ENCODE peak calls at places on chromosome 12, in seven cellular contexts. G is CD4-positive, alpha-beta T cell; Q is cardiac fibroblast; F is Panc1; X is activated B cell treated with CpG ODN at 0.5 μM for 24 hours; V is fibroblast of pulmonary artery; S is nephron progenitor cell. Z is an unnamed sample.
A peak's percentile ranks its signal among the peaks of the same experiment; 100 is the strongest.

GRCh38 chr12:20950248-20950647 is 139.7 kb downstream of the SLCO1B3 start:
- DNase-seq in G (no peak), Q (peak; percentile 16), F (peak; percentile 7), X (no peak), V (peak; percentile 37), S (no peak), Z (peak; percentile 4)

GRCh38 chr12:94725375-94726168 is 75.2 kb upstream of the TMCC3 start:
- DNase-seq in G (no peak), Q (peak; percentile 78), F (no peak), X (no peak), V (peak; percentile 75), S (no peak), Z (peak; percentile 24)

GRCh38 chr12:90065301-90065801 is 356.7 kb upstream of the ATP2B1 start:
- DNase-seq in G (no peak), Q (no peak), F (no peak), X (no peak), V (no peak), S (no peak), Z (no peak)

GRCh38 chr12:128933039-128933438 is 79.8 kb downstream of the GLT1D1 start:
- DNase-seq in G (no peak), Q (no peak), F (no peak), X (no peak), V (no peak), S (no peak), Z (no peak)

GRCh38 chr12:96257550-96258392 is 63.6 kb downstream of the ELK3 start:
- DNase-seq in G (no peak), Q (no peak), F (no peak), X (no peak), V (peak; percentile 38), S (no peak), Z (no peak)

GRCh38 chr12:124053855-124054254 is 80.8 kb downstream of the ZNF664 start:
- DNase-seq in G (no peak), Q (peak; percentile 88), F (no peak), X (no peak), V (peak; percentile 85), S (peak; percentile 50), Z (peak; percentile 32)

GRCh38 chr12:128583453-128583852 is 240.3 kb downstream of the SLC15A4 start:
- DNase-seq in G (no peak), Q (no peak), F (no peak), X (no peak), V (no peak), S (no peak), Z (no peak)

GRCh38 chr12:25653487-25654175 is 100.5 kb upstream of the LMNTD1 start:
- DNase-seq in G (no peak), Q (peak; percentile 6), F (no peak), X (no peak), V (no peak), S (no peak), Z (no peak)

GRCh38 chr12:115322275-115322674 is 638.3 kb upstream of the TBX3 start:
- DNase-seq in G (no peak), Q (peak; percentile 29), F (no peak), X (no peak), V (peak; percentile 34), S (no peak), Z (peak; percentile 25)

GRCh38 chr12:8712572-8712971 is 14.8 kb downstream of the RIMKLB start:
- DNase-seq in G (no peak), Q (no peak), F (no peak), X (no peak), V (no peak), S (no peak), Z (no peak)

GRCh38 chr12:131112690-131113290 is 159.1 kb downstream of the ADGRD1 start:
- DNase-seq in G (no peak), Q (no peak), F (no peak), X (no peak), V (no peak), S (no peak), Z (no peak)

GRCh38 chr12:49945394-49946080 is 5.0 kb upstream of the AQP2 start:
- DNase-seq in G (peak; percentile 82), Q (peak; percentile 86), F (peak; percentile 61), X (peak; percentile 67), V (peak; percentile 80), S (peak; percentile 90), Z (peak; percentile 89)

GRCh38 chr12:19894049-19894448 is 454.8 kb downstream of the AEBP2 start:
- DNase-seq in G (no peak), Q (peak; percentile 77), F (no peak), X (no peak), V (peak; percentile 63), S (no peak), Z (peak; percentile 24)

GRCh38 chr12:101695698-101696097 is 1.7 kb upstream of the CHPT1 start:
- DNase-seq in G (no peak), Q (no peak), F (no peak), X (no peak), V (no peak), S (no peak), Z (no peak)

GRCh38 chr12:57896437-57897201 is 44.7 kb upstream of the ATP23 start:
- DNase-seq in G (peak; percentile 46), Q (peak; percentile 89), F (peak; percentile 20), X (peak; percentile 27), V (peak; percentile 82), S (peak; percentile 77), Z (no peak)

GRCh38 chr12:132429122-132429931 is 60.6 kb upstream of the FBRSL1 start:
- DNase-seq in G (no peak), Q (peak; percentile 12), F (no peak), X (no peak), V (no peak), S (no peak), Z (no peak)

GRCh38 chr12:12265571-12266388 is 1.1 kb downstream of the LRP6 start:
- DNase-seq in G (no peak), Q (peak; percentile 62), F (no peak), X (no peak), V (peak; percentile 56), S (no peak), Z (peak; percentile 34)

GRCh38 chr12:102964872-102965271 is 7.4 kb downstream of the ASCL1 start:
- DNase-seq in G (no peak), Q (no peak), F (no peak), X (no peak), V (no peak), S (peak; percentile 61), Z (peak; percentile 34)

GRCh38 chr12:12648284-12648683 is 36.6 kb downstream of the CREBL2 start:
- DNase-seq in G (no peak), Q (no peak), F (no peak), X (no peak), V (no peak), S (no peak), Z (no peak)

GRCh38 chr12:100391856-100392255 is 35.0 kb downstream of the SLC17A8 start:
- DNase-seq in G (no peak), Q (peak; percentile 3), F (no peak), X (no peak), V (no peak), S (no peak), Z (no peak)

GRCh38 chr12:55955800-55956508 is 9.9 kb downstream of the PMEL start:
- DNase-seq in G (peak; percentile 65), Q (peak; percentile 34), F (no peak), X (no peak), V (peak; percentile 51), S (no peak), Z (no peak)

GRCh38 chr12:52320784-52321400 is at the start of gene KRT83:
- DNase-seq in G (no peak), Q (no peak), F (no peak), X (no peak), V (no peak), S (no peak), Z (no peak)

GRCh38 chr12:52317443-52318052 is 3.6 kb downstream of the KRT83 start:
- DNase-seq in G (peak; percentile 25), Q (no peak), F (no peak), X (no peak), V (no peak), S (no peak), Z (no peak)

GRCh38 chr12:52318241-52318990 is 2.8 kb downstream of the KRT83 start:
- DNase-seq in G (peak; percentile 11), Q (no peak), F (no peak), X (no peak), V (no peak), S (no peak), Z (no peak)

GRCh38 chr12:52321433-52321832 is 235 bp upstream of the KRT83 start:
- DNase-seq in G (no peak), Q (no peak), F (no peak), X (no peak), V (no peak), S (no peak), Z (no peak)

GRCh38 chr12:52319097-52319496 is 2.1 kb downstream of the KRT83 start:
- DNase-seq in G (peak; percentile 32), Q (no peak), F (no peak), X (no peak), V (no peak), S (no peak), Z (no peak)
- TF ChIP-seq CTCF in G (no peak), Q (no peak), F (no peak), X (no peak), V (no peak), S (no peak), Z (no peak)

DNA sequence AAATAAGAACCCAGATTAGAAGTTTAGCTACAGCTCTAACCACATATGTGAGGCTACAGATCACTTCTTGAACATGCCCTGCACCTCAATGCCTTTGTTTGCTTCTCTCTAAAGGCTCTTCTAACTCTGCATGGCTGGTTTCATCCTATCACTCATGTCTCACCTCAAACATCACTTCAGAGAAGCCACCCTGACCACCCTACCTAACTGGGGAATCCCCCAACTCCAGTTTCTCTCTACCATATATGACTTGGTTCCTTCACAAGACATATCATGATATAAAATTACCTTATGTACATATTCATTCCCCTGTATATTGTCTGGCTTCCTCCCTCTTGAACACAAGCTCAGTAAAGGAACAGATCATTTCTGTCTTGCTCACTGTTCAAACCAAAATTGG is 250.2 kb upstream of the GRIP1 start:
- DNase-seq in G (no peak), Q (no peak), F (no peak), X (no peak), V (no peak), S (no peak), Z (peak; percentile 7)
- TF ChIP-seq CTCF in G (no peak), Q (no peak), F (no peak), X (no peak), V (no peak), S (no peak), Z (no peak)

GRCh38 chr12:65232490-65233077 is 45.9 kb upstream of the MSRB3 start:
- DNase-seq in G (no peak), Q (peak; percentile 51), F (no peak), X (no peak), V (peak; percentile 56), S (no peak), Z (peak; percentile 24)
- TF ChIP-seq CTCF in G (peak; percentile 74), Q (peak; percentile 26), F (peak; percentile 38), X (no peak), V (peak; percentile 37), S (peak; percentile 4), Z (peak; percentile 30)

DNA sequence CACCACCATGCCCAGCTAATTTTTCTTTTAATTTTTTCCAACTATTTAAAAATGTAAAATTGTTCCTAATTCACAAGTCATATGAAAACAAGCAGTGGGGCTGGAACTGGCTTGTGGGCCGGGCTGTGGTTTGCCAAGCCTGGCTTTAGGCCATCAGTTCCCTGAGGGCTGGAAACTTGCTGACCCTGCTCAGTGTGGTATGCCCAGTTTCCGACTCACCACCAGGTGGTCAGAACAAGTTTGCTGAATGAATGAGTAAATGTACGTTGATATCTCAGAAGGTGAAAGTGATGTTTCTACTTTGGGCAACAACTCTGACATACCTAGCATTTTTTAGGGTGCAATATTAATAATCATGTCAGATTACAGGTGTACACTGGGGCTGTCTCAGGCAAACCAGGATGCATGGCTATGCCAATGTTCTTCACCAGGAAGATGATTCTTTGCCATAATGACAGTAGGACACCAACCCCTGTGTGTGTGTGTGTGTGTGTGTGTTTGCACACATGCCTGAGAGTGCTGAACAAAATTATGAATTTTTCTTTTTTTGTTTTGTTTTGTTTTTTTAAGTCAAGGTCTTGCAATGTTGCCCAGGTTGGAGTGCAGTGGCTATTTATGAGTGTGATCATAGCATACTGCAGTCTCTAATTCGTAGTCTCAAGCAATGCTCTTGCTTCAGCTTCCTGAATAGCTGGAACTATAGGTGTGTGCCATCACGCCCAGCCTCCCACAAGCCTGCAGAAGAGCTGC is 106.1 kb downstream of the PTPN11 start:
- DNase-seq in G (no peak), Q (peak; percentile 31), F (no peak), X (no peak), V (peak; percentile 21), S (no peak), Z (no peak)
- TF ChIP-seq CTCF in G (no peak), Q (peak; percentile 8), F (no peak), X (no peak), V (no peak), S (no peak), Z (no peak)

Z was measured in GM13977.